ENCODE peak calls at places on chromosome 15, in four cellular contexts. S, E, Q and O are unnamed samples.

GRCh38 chr15:100001405-100001804 is 268.2 kb upstream of the LYSMD4 start:
- DNase-seq in S (no peak), E (no peak), Q (no peak), O (no peak)

GRCh38 chr15:59550961-59551360 is 60.6 kb upstream of the GCNT3 start:
- DNase-seq in S (no peak), E (no peak), Q (no peak), O (no peak)

GRCh38 chr15:63509056-63509696 is 4.8 kb downstream of the USP3 start:
- DNase-seq in S (no peak), E (no peak), Q (no peak), O (no peak)

GRCh38 chr15:66007663-66008262 is 138.5 kb downstream of the RAB11A start:
- DNase-seq in S (no peak), E (no peak), Q (no peak), O (no peak)

GRCh38 chr15:77421370-77421700 is 647 bp downstream of the HMG20A start:
- DNase-seq in S (no peak), E (no peak), Q (no peak), O (no peak)

GRCh38 chr15:75995611-75996010 is 16.6 kb downstream of the NRG4 start:
- DNase-seq in S (no peak), E (no peak), Q (no peak), O (no peak)

GRCh38 chr15:88256261-88257230 is at the start of gene NTRK3:
- DNase-seq in S (no peak), E (no peak), Q (no peak), O (peak)

GRCh38 chr15:69939513-69940440 is 157.9 kb downstream of the TLE3 start:
- DNase-seq in S (no peak), E (no peak), Q (no peak), O (no peak)

GRCh38 chr15:64502537-64502936 is 42.2 kb downstream of the ZNF609 start:
- DNase-seq in S (no peak), E (no peak), Q (no peak), O (no peak)

GRCh38 chr15:79447060-79447459 is 14.9 kb downstream of the MINAR1 start:
- DNase-seq in S (no peak), E (no peak), Q (no peak), O (no peak)

GRCh38 chr15:48963524-48964113 is at the start of gene SHC4:
- DNase-seq in S (peak), E (no peak), Q (peak), O (peak)

GRCh38 chr15:65084500-65085206 is 8.1 kb downstream of the KBTBD13 start:
- DNase-seq in S (no peak), E (no peak), Q (no peak), O (no peak)

GRCh38 chr15:90988249-90988648 is 6.1 kb downstream of the PRC1 start:
- DNase-seq in S (no peak), E (no peak), Q (no peak), O (no peak)

GRCh38 chr15:63488432-63488910 is 15.9 kb upstream of the USP3 start:
- DNase-seq in S (no peak), E (no peak), Q (no peak), O (no peak)

GRCh38 chr15:40477703-40478269 is 7.0 kb downstream of the CHST14 start:
- DNase-seq in S (no peak), E (no peak), Q (no peak), O (no peak)

GRCh38 chr15:44243829-44244228 is 44.7 kb upstream of the GOLM2 start:
- DNase-seq in S (no peak), E (no peak), Q (no peak), O (no peak)

GRCh38 chr15:74775132-74775562 is 6.7 kb upstream of the CSK start:
- DNase-seq in S (no peak), E (no peak), Q (no peak), O (no peak)

GRCh38 chr15:85073556-85074194 is 92.0 kb downstream of the PDE8A start:
- DNase-seq in S (no peak), E (no peak), Q (no peak), O (no peak)

GRCh38 chr15:31482122-31482922 is 155.7 kb downstream of the KLF13 start:
- DNase-seq in S (no peak), E (no peak), Q (no peak), O (no peak)

GRCh38 chr15:25055356-25056068 is 100.7 kb downstream of the SNRPN start:
- DNase-seq in S (no peak), E (no peak), Q (no peak), O (no peak)

GRCh38 chr15:45653702-45654424 is 19.0 kb downstream of the SQOR start:
- DNase-seq in S (no peak), E (no peak), Q (no peak), O (no peak)

GRCh38 chr15:29924750-29925149 is 102.5 kb upstream of the TJP1 start:
- DNase-seq in S (no peak), E (no peak), Q (no peak), O (no peak)

GRCh38 chr15:66622677-66623076 is 56.9 kb upstream of the LCTL start:
- DNase-seq in S (no peak), E (no peak), Q (no peak), O (no peak)

GRCh38 chr15:60507596-60508424 is 28.9 kb upstream of the ICE2 start:
- DNase-seq in S (no peak), E (no peak), Q (peak), O (no peak)

GRCh38 chr15:64209680-64210334 is 47.0 kb upstream of the PPIB start:
- DNase-seq in S (no peak), E (no peak), Q (no peak), O (no peak)

GRCh38 chr15:70505411-70505919 is 257.9 kb downstream of the UACA start:
- DNase-seq in S (no peak), E (no peak), Q (no peak), O (peak)

GRCh38 chr15:25712961-25713355 is 150.2 kb downstream of the ATP10A start:
- DNase-seq in S (no peak), E (no peak), Q (no peak), O (no peak)

GRCh38 chr15:89199734-89200133 is 21.6 kb downstream of the RLBP1 start:
- DNase-seq in S (no peak), E (no peak), Q (no peak), O (no peak)

GRCh38 chr15:22786868-22787698 is 639 bp downstream of the NIPA1 start:
- DNase-seq in S (no peak), E (no peak), Q (no peak), O (peak)

GRCh38 chr15:96331942-96332853 is 1.7 kb downstream of the NR2F2 start:
- DNase-seq in S (no peak), E (no peak), Q (no peak), O (no peak)

GRCh38 chr15:55992769-55993110 is 672 bp downstream of the NEDD4 start:
- DNase-seq in S (no peak), E (no peak), Q (no peak), O (no peak)

GRCh38 chr15:39530446-39531342 is 50.2 kb upstream of the THBS1 start:
- DNase-seq in S (no peak), E (no peak), Q (no peak), O (no peak)

GRCh38 chr15:64522226-64522823 is 61.9 kb downstream of the ZNF609 start:
- DNase-seq in S (no peak), E (no peak), Q (no peak), O (no peak)

GRCh38 chr15:57528940-57529565 is 62.7 kb upstream of the MYZAP start:
- DNase-seq in S (no peak), E (no peak), Q (no peak), O (no peak)